ENCODE peak calls at places on chromosomes 2 and 18, in six cellular contexts. N is stimulated activated CD8-positive, alpha-beta memory T cell treated with anti-CD3 and anti-CD28 coated beads, Interleukin-7, amount 100 ng/mL, for 48 hours; R is effector CD4-positive, alpha-beta T cell; E is central memory CD4-positive, alpha-beta T cell; L is osteocyte; M is AG20443. D is an unnamed sample.
A peak's percentile ranks its signal among the peaks of the same experiment; 100 is the strongest.

GRCh38 chr2:127455566-127456493 is 37.6 kb downstream of the PROC start:
- DNase-seq in N (no peak), R (no peak), E (peak; percentile 26), L (peak; percentile 36), M (no peak), D (no peak)

GRCh38 chr2:240900141-240900860 is 4.3 kb upstream of the MAB21L4 start:
- DNase-seq in N (no peak), R (no peak), E (no peak), L (no peak), M (no peak), D (no peak)

GRCh38 chr2:64562148-64562784 is 38.1 kb downstream of the AFTPH start:
- DNase-seq in N (no peak), R (no peak), E (peak; percentile 39), L (no peak), M (no peak), D (no peak)

GRCh38 chr18:79566841-79567370 is 112.7 kb upstream of the CTDP1 start:
- DNase-seq in N (no peak), R (no peak), E (no peak), L (no peak), M (no peak), D (no peak)

GRCh38 chr18:35740616-35741015 is 159.1 kb downstream of the GALNT1 start:
- DNase-seq in N (no peak), R (no peak), E (no peak), L (no peak), M (no peak), D (no peak)

GRCh38 chr2:85730686-85731085 is 23.1 kb upstream of the ATOH8 start:
- DNase-seq in N (no peak), R (no peak), E (no peak), L (no peak), M (no peak), D (no peak)

GRCh38 chr2:238689331-238689730 is 158.6 kb upstream of the TWIST2 start:
- DNase-seq in N (no peak), R (no peak), E (no peak), L (no peak), M (no peak), D (no peak)

GRCh38 chr18:63578357-63578958 is 8.7 kb upstream of the SERPINB13 start:
- DNase-seq in N (no peak), R (no peak), E (no peak), L (no peak), M (peak; percentile 32), D (peak; percentile 36)

GRCh38 chr2:142165790-142166189 is 35.0 kb upstream of the LRP1B start:
- DNase-seq in N (no peak), R (no peak), E (no peak), L (no peak), M (no peak), D (peak; percentile 19)

GRCh38 chr2:86675611-86676015 is 44.5 kb upstream of the RMND5A start:
- DNase-seq in N (no peak), R (no peak), E (no peak), L (no peak), M (no peak), D (no peak)

GRCh38 chr2:233470007-233470687 is 96.4 kb downstream of the USP40 start:
- DNase-seq in N (no peak), R (no peak), E (no peak), L (no peak), M (no peak), D (peak; percentile 95)

GRCh38 chr2:100291152-100291970 is 30.9 kb downstream of the LONRF2 start:
- DNase-seq in N (peak; percentile 67), R (peak; percentile 22), E (peak; percentile 54), L (no peak), M (peak; percentile 83), D (peak; percentile 44)

GRCh38 chr2:172919732-172920131 is 155.9 kb upstream of the MAP3K20 start:
- DNase-seq in N (no peak), R (no peak), E (no peak), L (no peak), M (no peak), D (no peak)

GRCh38 chr18:55405655-55406373 is 182.2 kb downstream of the TCF4 start:
- DNase-seq in N (no peak), R (no peak), E (no peak), L (peak; percentile 91), M (peak; percentile 76), D (peak; percentile 93)

GRCh38 chr2:96158554-96158940 is 13.3 kb upstream of the DUSP2 start:
- DNase-seq in N (no peak), R (peak; percentile 1), E (no peak), L (peak; percentile 72), M (no peak), D (no peak)

GRCh38 chr2:200262047-200262446 is 44.4 kb upstream of the SPATS2L start:
- DNase-seq in N (no peak), R (no peak), E (no peak), L (no peak), M (no peak), D (no peak)

GRCh38 chr2:223822818-223823217 is 14.6 kb downstream of the AP1S3 start:
- DNase-seq in N (no peak), R (no peak), E (no peak), L (no peak), M (no peak), D (no peak)

GRCh38 chr2:128444044-128444771 is 125.5 kb upstream of the HS6ST1 start:
- DNase-seq in N (no peak), R (no peak), E (no peak), L (peak; percentile 77), M (no peak), D (no peak)

GRCh38 chr2:234983011-234983726 is 31.4 kb downstream of the SH3BP4 start:
- DNase-seq in N (no peak), R (no peak), E (no peak), L (no peak), M (no peak), D (no peak)